ENCODE peak calls at places on chromosomes 11 and 22, in nine cellular contexts. One of them, this sample, is unnamed.

GRCh38 chr22:49021926-49022815 is 805.5 kb downstream of the BRD1 start:
- DNase-seq in neural progenitor cell: no peak
- DNase-seq in stomach: no peak
- DNase-seq in B cell: no peak
- DNase-seq in body of pancreas: no peak
- DNase-seq in testis: no peak
- DNase-seq in CD4-positive, alpha-beta T cell: no peak
- DNase-seq in K562: no peak
- DNase-seq in SK-N-SH: no peak
- DNase-seq in this sample: no peak

GRCh38 chr22:42910221-42910942 is 53.3 kb upstream of the ARFGAP3 start:
- DNase-seq in testis: no peak
- DNase-seq in K562: no peak
- DNase-seq in SK-N-SH: no peak
- DNase-seq in CD4-positive, alpha-beta T cell: no peak
- DNase-seq in body of pancreas: no peak
- DNase-seq in B cell: no peak
- DNase-seq in neural progenitor cell: no peak
- DNase-seq in stomach: no peak
- DNase-seq in this sample: no peak

GRCh38 chr11:134124660-134125451 is 56.0 kb downstream of the JAM3 start:
- DNase-seq in neural progenitor cell: peak; percentile 89
- DNase-seq in K562: peak; percentile 17
- DNase-seq in B cell: no peak
- DNase-seq in SK-N-SH: peak; percentile 86
- DNase-seq in stomach: peak; percentile 40
- DNase-seq in CD4-positive, alpha-beta T cell: no peak
- DNase-seq in testis: peak; percentile 57
- DNase-seq in body of pancreas: peak; percentile 28
- DNase-seq in this sample: peak; percentile 48

GRCh38 chr22:23548501-23549197 is 31.4 kb downstream of the IGLL1 start:
- DNase-seq in B cell: no peak
- DNase-seq in CD4-positive, alpha-beta T cell: no peak
- DNase-seq in SK-N-SH: no peak
- DNase-seq in neural progenitor cell: no peak
- DNase-seq in body of pancreas: no peak
- DNase-seq in testis: peak; percentile 5
- DNase-seq in stomach: no peak
- DNase-seq in K562: no peak
- DNase-seq in this sample: no peak

GRCh38 chr11:62680825-62681240 is 2.0 kb upstream of the UBXN1 start:
- DNase-seq in neural progenitor cell: peak; percentile 51
- DNase-seq in K562: peak; percentile 81
- DNase-seq in stomach: peak; percentile 47
- DNase-seq in testis: peak; percentile 78
- DNase-seq in B cell: peak; percentile 48
- DNase-seq in CD4-positive, alpha-beta T cell: peak; percentile 9
- DNase-seq in body of pancreas: peak; percentile 52
- DNase-seq in SK-N-SH: peak; percentile 71
- DNase-seq in this sample: peak; percentile 37

GRCh38 chr22:18976197-18976751 is 40.2 kb upstream of the PRODH start:
- DNase-seq in testis: no peak
- DNase-seq in B cell: no peak
- DNase-seq in stomach: no peak
- DNase-seq in body of pancreas: peak; percentile 61
- DNase-seq in SK-N-SH: no peak
- DNase-seq in K562: no peak
- DNase-seq in CD4-positive, alpha-beta T cell: no peak
- DNase-seq in neural progenitor cell: no peak
- DNase-seq in this sample: no peak

GRCh38 chr22:38026130-38027111 is 30.8 kb upstream of the PICK1 start:
- DNase-seq in B cell: no peak
- DNase-seq in CD4-positive, alpha-beta T cell: no peak
- DNase-seq in stomach: no peak
- DNase-seq in body of pancreas: no peak
- DNase-seq in neural progenitor cell: no peak
- DNase-seq in SK-N-SH: peak; percentile 26
- DNase-seq in testis: no peak
- DNase-seq in K562: no peak
- DNase-seq in this sample: no peak

GRCh38 chr22:20946080-20946986 is 20.7 kb upstream of the AIFM3 start:
- DNase-seq in B cell: no peak
- DNase-seq in testis: no peak
- DNase-seq in K562: no peak
- DNase-seq in body of pancreas: no peak
- DNase-seq in neural progenitor cell: no peak
- DNase-seq in stomach: no peak
- DNase-seq in SK-N-SH: no peak
- DNase-seq in CD4-positive, alpha-beta T cell: no peak
- DNase-seq in this sample: no peak

GRCh38 chr11:2530131-2530854 is 85.5 kb downstream of the KCNQ1 start:
- DNase-seq in testis: no peak
- DNase-seq in body of pancreas: peak; percentile 14
- DNase-seq in K562: no peak
- DNase-seq in SK-N-SH: no peak
- DNase-seq in B cell: no peak
- DNase-seq in neural progenitor cell: no peak
- DNase-seq in stomach: no peak
- DNase-seq in CD4-positive, alpha-beta T cell: no peak
- DNase-seq in this sample: no peak

GRCh38 chr11:19243601-19244000 is 2.9 kb upstream of the E2F8 start:
- DNase-seq in K562: no peak
- DNase-seq in B cell: no peak
- DNase-seq in neural progenitor cell: no peak
- DNase-seq in testis: no peak
- DNase-seq in body of pancreas: no peak
- DNase-seq in stomach: no peak
- DNase-seq in CD4-positive, alpha-beta T cell: no peak
- DNase-seq in SK-N-SH: no peak
- DNase-seq in this sample: no peak

GRCh38 chr11:72041364-72042058 is 38.8 kb downstream of the NUMA1 start:
- DNase-seq in K562: peak; percentile 32
- DNase-seq in B cell: peak; percentile 46
- DNase-seq in SK-N-SH: peak; percentile 77
- DNase-seq in body of pancreas: peak; percentile 81
- DNase-seq in testis: peak; percentile 75
- DNase-seq in CD4-positive, alpha-beta T cell: peak; percentile 46
- DNase-seq in neural progenitor cell: peak; percentile 92
- DNase-seq in stomach: peak; percentile 82
- DNase-seq in this sample: peak; percentile 46

GRCh38 chr11:35579557-35580396 is 38.5 kb upstream of the FJX1 start:
- DNase-seq in neural progenitor cell: no peak
- DNase-seq in B cell: no peak
- DNase-seq in K562: peak; percentile 49
- DNase-seq in stomach: no peak
- DNase-seq in CD4-positive, alpha-beta T cell: no peak
- DNase-seq in testis: no peak
- DNase-seq in SK-N-SH: no peak
- DNase-seq in body of pancreas: no peak
- DNase-seq in this sample: no peak

GRCh38 chr22:20568502-20569058 is 61.2 kb downstream of the MED15 start:
- DNase-seq in B cell: no peak
- DNase-seq in body of pancreas: no peak
- DNase-seq in neural progenitor cell: no peak
- DNase-seq in SK-N-SH: no peak
- DNase-seq in CD4-positive, alpha-beta T cell: no peak
- DNase-seq in stomach: no peak
- DNase-seq in K562: no peak
- DNase-seq in testis: no peak
- DNase-seq in this sample: no peak

GRCh38 chr22:35971418-35972119 is 57.1 kb downstream of the RBFOX2 start:
- DNase-seq in B cell: no peak
- DNase-seq in K562: no peak
- DNase-seq in stomach: no peak
- DNase-seq in SK-N-SH: peak; percentile 65
- DNase-seq in CD4-positive, alpha-beta T cell: no peak
- DNase-seq in testis: peak; percentile 32
- DNase-seq in neural progenitor cell: no peak
- DNase-seq in body of pancreas: no peak
- DNase-seq in this sample: no peak

GRCh38 chr11:119295178-119295577 is 21.8 kb downstream of the MCAM start:
- DNase-seq in CD4-positive, alpha-beta T cell: no peak
- DNase-seq in stomach: no peak
- DNase-seq in testis: no peak
- DNase-seq in neural progenitor cell: no peak
- DNase-seq in K562: peak; percentile 27
- DNase-seq in SK-N-SH: no peak
- DNase-seq in body of pancreas: no peak
- DNase-seq in B cell: no peak
- DNase-seq in this sample: no peak
- TF ChIP-seq CTCF in CD4-positive, alpha-beta T cell: no peak
- TF ChIP-seq CTCF in stomach: no peak
- TF ChIP-seq CTCF in testis: no peak
- TF ChIP-seq CTCF in neural progenitor cell: peak; percentile 7
- TF ChIP-seq CTCF in K562: peak; percentile 29
- TF ChIP-seq CTCF in SK-N-SH: peak; percentile 28
- TF ChIP-seq CTCF in body of pancreas: no peak
- TF ChIP-seq CTCF in B cell: no peak
- TF ChIP-seq CTCF in this sample: no peak

GRCh38 chr11:45810431-45811108 is 5.6 kb downstream of the SLC35C1 start:
- DNase-seq in B cell: no peak
- DNase-seq in testis: no peak
- DNase-seq in K562: no peak
- DNase-seq in CD4-positive, alpha-beta T cell: no peak
- DNase-seq in body of pancreas: no peak
- DNase-seq in stomach: no peak
- DNase-seq in neural progenitor cell: no peak
- DNase-seq in SK-N-SH: no peak
- DNase-seq in this sample: no peak
- TF ChIP-seq CTCF in B cell: no peak
- TF ChIP-seq CTCF in testis: no peak
- TF ChIP-seq CTCF in K562: no peak
- TF ChIP-seq CTCF in CD4-positive, alpha-beta T cell: no peak
- TF ChIP-seq CTCF in body of pancreas: no peak
- TF ChIP-seq CTCF in stomach: no peak
- TF ChIP-seq CTCF in neural progenitor cell: no peak
- TF ChIP-seq CTCF in SK-N-SH: no peak
- TF ChIP-seq CTCF in this sample: no peak

GRCh38 chr22:46538816-46539163 is 1.4 kb upstream of the CELSR1 start:
- DNase-seq in testis: peak; percentile 47
- DNase-seq in B cell: no peak
- DNase-seq in CD4-positive, alpha-beta T cell: no peak
- DNase-seq in neural progenitor cell: no peak
- DNase-seq in body of pancreas: no peak
- DNase-seq in stomach: no peak
- DNase-seq in K562: peak; percentile 14
- DNase-seq in SK-N-SH: no peak
- DNase-seq in this sample: no peak

GRCh38 chr22:46536559-46537220 is 730 bp downstream of the CELSR1 start:
- DNase-seq in CD4-positive, alpha-beta T cell: no peak
- DNase-seq in body of pancreas: no peak
- DNase-seq in B cell: no peak
- DNase-seq in stomach: no peak
- DNase-seq in K562: no peak
- DNase-seq in testis: no peak
- DNase-seq in SK-N-SH: peak; percentile 66
- DNase-seq in neural progenitor cell: peak; percentile 71
- DNase-seq in this sample: no peak

GRCh38 chr22:46539169-46539568 is 1.7 kb upstream of the CELSR1 start:
- DNase-seq in B cell: no peak
- DNase-seq in neural progenitor cell: no peak
- DNase-seq in K562: no peak
- DNase-seq in body of pancreas: no peak
- DNase-seq in stomach: no peak
- DNase-seq in CD4-positive, alpha-beta T cell: no peak
- DNase-seq in testis: no peak
- DNase-seq in SK-N-SH: no peak
- DNase-seq in this sample: no peak

GRCh38 chr22:46537221-46537945 is at the start of gene CELSR1:
- DNase-seq in B cell: no peak
- DNase-seq in neural progenitor cell: peak; percentile 87
- DNase-seq in CD4-positive, alpha-beta T cell: no peak
- DNase-seq in testis: no peak
- DNase-seq in SK-N-SH: peak; percentile 69
- DNase-seq in stomach: peak; percentile 73
- DNase-seq in K562: no peak
- DNase-seq in body of pancreas: no peak
- DNase-seq in this sample: peak; percentile 45

DNA sequence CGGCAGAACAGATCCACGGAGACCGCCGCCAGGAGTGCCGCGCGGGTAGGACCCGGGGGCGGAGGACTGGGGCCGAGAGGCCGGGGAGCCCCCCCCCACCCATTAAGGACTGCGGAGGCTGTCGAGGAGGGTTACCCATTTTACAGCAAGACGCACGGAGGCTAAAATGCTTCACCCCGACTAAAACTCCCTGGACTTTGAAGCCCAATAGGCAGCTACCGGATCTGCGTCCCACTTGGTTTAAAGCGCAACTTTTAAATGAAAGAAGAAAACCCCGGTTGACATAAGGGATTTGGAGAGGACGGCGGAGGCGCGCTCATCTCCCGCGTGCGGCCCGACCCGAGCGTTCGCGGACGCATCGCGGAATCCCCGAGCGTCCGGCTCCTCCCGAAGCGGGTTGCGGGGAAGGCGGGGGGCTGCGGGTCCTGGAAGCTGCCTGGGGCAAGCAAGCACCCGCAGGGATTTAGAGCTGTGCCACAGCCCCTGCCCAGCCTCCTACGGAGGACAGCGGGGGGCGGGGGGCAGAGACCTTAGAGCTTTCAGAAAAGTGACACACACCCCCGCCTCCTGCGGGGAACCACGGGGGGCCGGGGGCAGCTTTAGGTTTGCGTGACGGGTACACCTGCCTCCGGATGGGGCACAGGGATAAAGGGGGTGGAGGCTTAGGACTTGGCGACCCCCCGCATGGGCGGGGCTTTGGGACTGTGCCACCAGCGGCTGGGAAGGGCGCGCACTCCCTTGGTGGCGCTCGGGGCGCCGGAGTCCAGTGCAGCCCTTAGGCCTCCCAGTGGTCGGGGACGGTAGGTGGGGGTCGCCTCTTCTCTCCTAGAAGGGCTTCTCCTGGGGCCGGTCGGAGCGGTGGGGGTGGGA is 761 bp upstream of the CELSR1 start:
- DNase-seq in neural progenitor cell: peak; percentile 79
- DNase-seq in testis: no peak
- DNase-seq in stomach: no peak
- DNase-seq in B cell: no peak
- DNase-seq in K562: no peak
- DNase-seq in SK-N-SH: peak; percentile 69
- DNase-seq in CD4-positive, alpha-beta T cell: no peak
- DNase-seq in body of pancreas: no peak
- DNase-seq in this sample: peak; percentile 45
- TF ChIP-seq CTCF in neural progenitor cell: peak; percentile 51
- TF ChIP-seq CTCF in testis: no peak
- TF ChIP-seq CTCF in stomach: peak; percentile 8
- TF ChIP-seq CTCF in B cell: no peak
- TF ChIP-seq CTCF in K562: no peak
- TF ChIP-seq CTCF in SK-N-SH: no peak
- TF ChIP-seq CTCF in CD4-positive, alpha-beta T cell: no peak
- TF ChIP-seq CTCF in body of pancreas: no peak
- TF ChIP-seq CTCF in this sample: no peak

DNA sequence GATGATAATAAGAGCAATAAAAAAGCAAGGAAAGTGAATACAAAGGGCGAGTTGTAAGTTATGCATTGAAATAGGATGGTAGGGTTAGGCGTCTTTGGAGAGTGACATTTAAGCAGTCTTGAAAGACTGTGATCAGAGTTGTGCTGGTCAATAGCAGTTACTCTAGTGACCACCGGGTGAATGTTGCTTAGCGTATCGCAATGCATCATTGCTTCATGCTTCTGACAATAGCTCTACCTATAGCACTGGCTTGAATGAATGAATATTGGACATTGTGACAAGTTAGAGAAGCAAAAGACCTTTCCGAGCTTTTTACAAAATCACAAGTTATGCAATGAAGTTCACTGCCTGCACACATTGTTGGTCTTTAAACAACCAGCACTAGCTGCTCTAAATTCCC is 7.7 kb upstream of the OR8B12 start:
- DNase-seq in K562: no peak
- DNase-seq in SK-N-SH: no peak
- DNase-seq in CD4-positive, alpha-beta T cell: no peak
- DNase-seq in stomach: no peak
- DNase-seq in neural progenitor cell: no peak
- DNase-seq in body of pancreas: no peak
- DNase-seq in testis: no peak
- DNase-seq in B cell: no peak
- DNase-seq in this sample: no peak
- TF ChIP-seq CTCF in K562: no peak
- TF ChIP-seq CTCF in SK-N-SH: no peak
- TF ChIP-seq CTCF in CD4-positive, alpha-beta T cell: no peak
- TF ChIP-seq CTCF in stomach: no peak
- TF ChIP-seq CTCF in neural progenitor cell: peak; percentile 36
- TF ChIP-seq CTCF in body of pancreas: no peak
- TF ChIP-seq CTCF in testis: no peak
- TF ChIP-seq CTCF in B cell: no peak
- TF ChIP-seq CTCF in this sample: no peak

This sample was measured in endothelial cell.